ENCODE peak calls at places on chromosomes 12 and 14, in eight cellular contexts. One of them, this sample, is unnamed.
A peak's percentile ranks its signal among the peaks of the same experiment; 100 is the strongest.

GRCh38 chr14:63050694-63051093 is 5.4 kb upstream of the KCNH5 start:
- DNase-seq in suprapubic skin: no peak
- DNase-seq in AG04450: no peak
- DNase-seq in sigmoid colon: no peak
- DNase-seq in thoracic aorta: no peak
- DNase-seq in MM.1S: peak; percentile 12
- DNase-seq in foreskin fibroblast: no peak
- DNase-seq in stomach: no peak
- DNase-seq in this sample: no peak

GRCh38 chr12:62919827-62920226 is 15.1 kb downstream of the PPM1H start:
- DNase-seq in sigmoid colon: no peak
- DNase-seq in AG04450: peak; percentile 8
- DNase-seq in suprapubic skin: no peak
- DNase-seq in foreskin fibroblast: peak; percentile 24
- DNase-seq in stomach: peak; percentile 35
- DNase-seq in MM.1S: no peak
- DNase-seq in thoracic aorta: no peak
- DNase-seq in this sample: no peak

GRCh38 chr12:12442548-12443071 is 85.7 kb downstream of the BORCS5 start:
- DNase-seq in AG04450: no peak
- DNase-seq in MM.1S: no peak
- DNase-seq in thoracic aorta: no peak
- DNase-seq in suprapubic skin: no peak
- DNase-seq in stomach: no peak
- DNase-seq in sigmoid colon: no peak
- DNase-seq in foreskin fibroblast: no peak
- DNase-seq in this sample: peak; percentile 70

GRCh38 chr14:22478670-22479069 is 110.4 kb downstream of the DAD1 start:
- DNase-seq in foreskin fibroblast: no peak
- DNase-seq in suprapubic skin: no peak
- DNase-seq in MM.1S: no peak
- DNase-seq in sigmoid colon: no peak
- DNase-seq in stomach: no peak
- DNase-seq in thoracic aorta: no peak
- DNase-seq in AG04450: no peak
- DNase-seq in this sample: no peak

GRCh38 chr14:50999726-51000125 is 55.4 kb upstream of the PYGL start:
- DNase-seq in thoracic aorta: no peak
- DNase-seq in suprapubic skin: no peak
- DNase-seq in sigmoid colon: no peak
- DNase-seq in MM.1S: no peak
- DNase-seq in AG04450: no peak
- DNase-seq in stomach: no peak
- DNase-seq in foreskin fibroblast: no peak
- DNase-seq in this sample: peak; percentile 49

GRCh38 chr12:71838231-71838630 is 1.3 kb upstream of the TBC1D15 start:
- DNase-seq in AG04450: no peak
- DNase-seq in stomach: no peak
- DNase-seq in thoracic aorta: no peak
- DNase-seq in foreskin fibroblast: no peak
- DNase-seq in MM.1S: no peak
- DNase-seq in sigmoid colon: no peak
- DNase-seq in suprapubic skin: no peak
- DNase-seq in this sample: no peak

GRCh38 chr12:121805800-121806555 is 2.2 kb downstream of the SETD1B start:
- DNase-seq in MM.1S: no peak
- DNase-seq in thoracic aorta: no peak
- DNase-seq in suprapubic skin: peak; percentile 64
- DNase-seq in foreskin fibroblast: no peak
- DNase-seq in AG04450: no peak
- DNase-seq in sigmoid colon: no peak
- DNase-seq in stomach: no peak
- DNase-seq in this sample: no peak

GRCh38 chr14:36756221-36756620 is 94.6 kb downstream of the PAX9 start:
- DNase-seq in foreskin fibroblast: no peak
- DNase-seq in suprapubic skin: no peak
- DNase-seq in thoracic aorta: no peak
- DNase-seq in sigmoid colon: no peak
- DNase-seq in AG04450: no peak
- DNase-seq in stomach: no peak
- DNase-seq in MM.1S: no peak
- DNase-seq in this sample: no peak

GRCh38 chr12:10184261-10184843 is 5.5 kb downstream of the TMEM52B start:
- DNase-seq in stomach: no peak
- DNase-seq in MM.1S: no peak
- DNase-seq in foreskin fibroblast: peak; percentile 30
- DNase-seq in AG04450: peak; percentile 88
- DNase-seq in sigmoid colon: no peak
- DNase-seq in suprapubic skin: no peak
- DNase-seq in thoracic aorta: no peak
- DNase-seq in this sample: no peak

GRCh38 chr14:44163946-44164345 is 343.1 kb downstream of the FSCB start:
- DNase-seq in foreskin fibroblast: no peak
- DNase-seq in thoracic aorta: no peak
- DNase-seq in sigmoid colon: no peak
- DNase-seq in stomach: no peak
- DNase-seq in AG04450: no peak
- DNase-seq in suprapubic skin: no peak
- DNase-seq in MM.1S: no peak
- DNase-seq in this sample: peak; percentile 16

DNA sequence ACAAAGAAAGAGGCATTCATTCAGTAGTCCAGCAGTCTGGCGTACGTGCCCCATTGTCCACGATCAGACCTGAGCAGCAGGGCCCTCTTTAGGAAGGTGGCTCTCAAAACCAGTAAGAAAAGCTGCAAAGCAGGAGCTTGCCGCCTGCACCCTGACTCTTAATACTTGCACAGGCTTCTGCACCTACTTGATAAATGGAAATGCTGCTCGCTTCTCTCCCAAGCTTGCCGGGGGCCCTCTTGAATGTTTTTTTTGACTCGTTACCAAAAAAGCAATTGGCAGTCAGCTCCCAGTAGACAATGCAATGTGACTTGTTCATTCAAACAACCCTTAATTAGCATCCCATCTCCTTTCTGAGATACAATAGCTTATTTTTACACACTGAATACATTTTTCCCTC is 27.2 kb upstream of the PTPRB start:
- DNase-seq in thoracic aorta: no peak
- DNase-seq in suprapubic skin: no peak
- DNase-seq in AG04450: no peak
- DNase-seq in foreskin fibroblast: no peak
- DNase-seq in stomach: no peak
- DNase-seq in sigmoid colon: no peak
- DNase-seq in MM.1S: no peak
- DNase-seq in this sample: peak; percentile 4
- H3K4me3 ChIP-seq in thoracic aorta: no peak overlapping the region
- H3K4me3 ChIP-seq in suprapubic skin: no peak overlapping the region
- H3K4me3 ChIP-seq in AG04450: no peak overlapping the region
- H3K4me3 ChIP-seq in foreskin fibroblast: no peak overlapping the region
- H3K4me3 ChIP-seq in stomach: no peak overlapping the region
- H3K4me3 ChIP-seq in sigmoid colon: no peak overlapping the region
- H3K4me3 ChIP-seq in MM.1S: no peak overlapping the region
- H3K4me3 ChIP-seq in this sample: no peak overlapping the region

GRCh38 chr14:20657216-20658211 is 16.0 kb upstream of the OR6S1 start:
- DNase-seq in AG04450: no peak
- DNase-seq in suprapubic skin: no peak
- DNase-seq in thoracic aorta: no peak
- DNase-seq in MM.1S: no peak
- DNase-seq in foreskin fibroblast: no peak
- DNase-seq in stomach: no peak
- DNase-seq in sigmoid colon: no peak
- DNase-seq in this sample: peak; percentile 85
- TF ChIP-seq CTCF in AG04450: no peak
- TF ChIP-seq CTCF in suprapubic skin: no peak
- TF ChIP-seq CTCF in thoracic aorta: no peak
- TF ChIP-seq CTCF in MM.1S: peak; percentile 16
- TF ChIP-seq CTCF in foreskin fibroblast: no peak
- TF ChIP-seq CTCF in stomach: no peak
- TF ChIP-seq CTCF in sigmoid colon: no peak
- TF ChIP-seq CTCF in this sample: peak; percentile 43

DNA sequence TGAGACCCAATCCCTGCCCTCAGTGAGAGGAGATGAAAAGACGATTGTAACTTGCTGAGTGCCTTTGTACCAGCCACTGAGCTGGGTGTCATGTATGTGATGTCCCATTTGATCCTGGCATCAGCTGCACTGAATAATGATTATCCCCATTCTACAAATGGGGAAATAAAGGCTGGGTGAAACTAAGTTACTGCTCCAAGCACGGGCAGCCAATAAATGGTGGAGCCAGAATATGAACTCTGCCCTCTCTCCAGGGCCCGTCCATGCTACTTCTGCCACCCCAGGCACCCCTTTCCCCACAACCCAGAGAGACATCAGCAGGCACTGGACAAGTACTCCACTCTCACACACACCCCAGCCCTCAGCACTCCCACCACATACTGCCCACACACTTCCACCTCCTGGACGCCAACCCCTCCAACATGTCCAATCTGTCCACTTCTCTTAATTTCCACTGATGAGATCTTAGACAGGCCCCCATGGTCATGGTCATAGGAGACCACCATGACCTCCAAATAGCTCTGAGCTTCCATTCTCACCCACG is 115.8 kb downstream of the DICER1 start:
- DNase-seq in sigmoid colon: no peak
- DNase-seq in foreskin fibroblast: no peak
- DNase-seq in AG04450: no peak
- DNase-seq in suprapubic skin: no peak
- DNase-seq in thoracic aorta: no peak
- DNase-seq in MM.1S: no peak
- DNase-seq in stomach: no peak
- DNase-seq in this sample: no peak
- H3K4me3 ChIP-seq in sigmoid colon: no peak overlapping the region
- H3K4me3 ChIP-seq in foreskin fibroblast: no peak overlapping the region
- H3K4me3 ChIP-seq in AG04450: no peak overlapping the region
- H3K4me3 ChIP-seq in suprapubic skin: no peak overlapping the region
- H3K4me3 ChIP-seq in thoracic aorta: peak overlapping the region; percentile 24
- H3K4me3 ChIP-seq in MM.1S: no peak overlapping the region
- H3K4me3 ChIP-seq in stomach: no peak overlapping the region
- H3K4me3 ChIP-seq in this sample: no peak overlapping the region

DNA sequence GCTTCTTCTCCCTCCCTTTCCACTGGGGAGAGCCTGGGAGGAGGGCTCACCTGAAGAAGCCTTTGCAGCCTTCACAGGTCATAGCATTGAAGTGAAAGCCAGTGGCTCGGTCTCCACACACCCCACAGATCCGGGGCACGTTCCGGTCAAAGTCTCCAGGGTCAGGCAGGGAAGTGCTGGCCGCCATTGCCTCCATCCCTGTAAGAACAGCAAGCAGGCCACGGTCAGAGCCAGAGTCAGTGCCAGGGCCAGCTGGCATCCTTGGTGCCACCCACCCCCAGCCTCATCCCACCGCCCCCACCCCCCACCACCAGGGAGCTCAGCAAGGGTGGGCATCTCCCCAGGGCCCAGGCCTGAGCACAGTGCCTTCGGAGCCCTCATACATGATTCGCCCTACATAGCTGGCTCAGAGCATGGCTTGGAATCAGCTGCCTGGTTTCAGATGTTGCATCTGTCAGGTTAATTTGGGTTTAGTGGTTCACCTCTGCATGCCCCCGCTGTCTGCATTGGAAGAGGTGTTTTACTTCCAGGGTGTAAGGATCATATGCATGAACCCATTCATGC is 25.8 kb downstream of the VDR start:
- DNase-seq in AG04450: no peak
- DNase-seq in sigmoid colon: no peak
- DNase-seq in suprapubic skin: no peak
- DNase-seq in stomach: no peak
- DNase-seq in thoracic aorta: no peak
- DNase-seq in foreskin fibroblast: no peak
- DNase-seq in MM.1S: no peak
- DNase-seq in this sample: no peak
- TF ChIP-seq CTCF in AG04450: no peak
- TF ChIP-seq CTCF in sigmoid colon: no peak
- TF ChIP-seq CTCF in suprapubic skin: no peak
- TF ChIP-seq CTCF in stomach: no peak
- TF ChIP-seq CTCF in thoracic aorta: no peak
- TF ChIP-seq CTCF in foreskin fibroblast: no peak
- TF ChIP-seq CTCF in MM.1S: no peak
- TF ChIP-seq CTCF in this sample: no peak

GRCh38 chr12:103839893-103840292 is 1.1 kb downstream of the NT5DC3 start:
- DNase-seq in MM.1S: no peak
- DNase-seq in suprapubic skin: no peak
- DNase-seq in thoracic aorta: no peak
- DNase-seq in stomach: no peak
- DNase-seq in AG04450: no peak
- DNase-seq in sigmoid colon: no peak
- DNase-seq in foreskin fibroblast: no peak
- DNase-seq in this sample: no peak

GRCh38 chr12:103840399-103840880 is 594 bp downstream of the NT5DC3 start:
- DNase-seq in thoracic aorta: peak; percentile 35
- DNase-seq in stomach: no peak
- DNase-seq in suprapubic skin: no peak
- DNase-seq in AG04450: no peak
- DNase-seq in foreskin fibroblast: peak; percentile 24
- DNase-seq in MM.1S: no peak
- DNase-seq in sigmoid colon: no peak
- DNase-seq in this sample: peak; percentile 53

GRCh38 chr12:103840881-103841689 is at the start of gene NT5DC3:
- DNase-seq in MM.1S: peak; percentile 86
- DNase-seq in sigmoid colon: peak; percentile 93
- DNase-seq in stomach: peak; percentile 80
- DNase-seq in AG04450: peak; percentile 47
- DNase-seq in suprapubic skin: peak; percentile 81
- DNase-seq in thoracic aorta: peak; percentile 16
- DNase-seq in foreskin fibroblast: peak; percentile 86
- DNase-seq in this sample: peak; percentile 91

GRCh38 chr12:103838254-103838914 is 2.6 kb downstream of the NT5DC3 start:
- DNase-seq in foreskin fibroblast: no peak
- DNase-seq in sigmoid colon: no peak
- DNase-seq in AG04450: no peak
- DNase-seq in stomach: no peak
- DNase-seq in thoracic aorta: no peak
- DNase-seq in MM.1S: no peak
- DNase-seq in suprapubic skin: no peak
- DNase-seq in this sample: no peak

GRCh38 chr12:103839103-103839502 is 1.9 kb downstream of the NT5DC3 start:
- DNase-seq in foreskin fibroblast: no peak
- DNase-seq in stomach: no peak
- DNase-seq in thoracic aorta: no peak
- DNase-seq in MM.1S: no peak
- DNase-seq in sigmoid colon: no peak
- DNase-seq in AG04450: no peak
- DNase-seq in suprapubic skin: no peak
- DNase-seq in this sample: no peak
- H3K4me3 ChIP-seq in foreskin fibroblast: no peak overlapping the region
- H3K4me3 ChIP-seq in stomach: peak overlapping the region; percentile 92
- H3K4me3 ChIP-seq in thoracic aorta: peak overlapping the region; percentile 99
- H3K4me3 ChIP-seq in MM.1S: no peak overlapping the region
- H3K4me3 ChIP-seq in sigmoid colon: peak overlapping the region; percentile 78
- H3K4me3 ChIP-seq in AG04450: peak overlapping the region; percentile 17
- H3K4me3 ChIP-seq in suprapubic skin: no peak overlapping the region
- H3K4me3 ChIP-seq in this sample: no peak overlapping the region

This sample was measured in epithelial cell of esophagus.